ENCODE peak calls at places on chromosomes 3 and 15, in seven cellular contexts. Y is transverse colon, H is HFFc6, U is Calu3, A is tibial artery, E is ovary, J is cardiac fibroblast. M is an unnamed sample.

GRCh38 chr3:100040846-100041245 is 73.5 kb downstream of the FILIP1L start:
- DNase-seq in Y (no peak), H (peak), U (no peak), A (no peak), E (no peak), J (peak), M (no peak)

GRCh38 chr3:64174328-64174727 is 50.9 kb downstream of the PRICKLE2 start:
- DNase-seq in Y (no peak), H (no peak), U (peak), A (no peak), E (no peak), J (no peak), M (no peak)

GRCh38 chr15:77541421-77542181 is 91.1 kb downstream of the LINGO1 start:
- DNase-seq in Y (no peak), H (no peak), U (no peak), A (peak), E (no peak), J (peak), M (no peak)

GRCh38 chr3:62070891-62071290 is 302.5 kb downstream of the FEZF2 start:
- DNase-seq in Y (no peak), H (no peak), U (no peak), A (no peak), E (no peak), J (no peak), M (no peak)

GRCh38 chr3:114394551-114394950 is 100.7 kb downstream of the TIGIT start:
- DNase-seq in Y (no peak), H (no peak), U (no peak), A (no peak), E (no peak), J (no peak), M (no peak)

GRCh38 chr15:68652141-68652540 is 73.3 kb downstream of the CORO2B start:
- DNase-seq in Y (no peak), H (no peak), U (no peak), A (no peak), E (peak), J (peak), M (no peak)

GRCh38 chr3:137259089-137259488 is 301.3 kb downstream of the IL20RB start:
- DNase-seq in Y (no peak), H (no peak), U (no peak), A (no peak), E (no peak), J (no peak), M (no peak)

GRCh38 chr3:135965506-135966348 is at the start of gene PPP2R3A:
- DNase-seq in Y (peak), H (peak), U (peak), A (peak), E (peak), J (peak), M (peak)

GRCh38 chr15:68821190-68821897 is 649 bp upstream of the ANP32A start:
- DNase-seq in Y (no peak), H (no peak), U (no peak), A (no peak), E (no peak), J (no peak), M (no peak)

GRCh38 chr3:11643212-11644087 is at the start of gene VGLL4:
- DNase-seq in Y (peak), H (peak), U (peak), A (peak), E (peak), J (peak), M (peak)
- TF ChIP-seq CTCF in Y (peak), H (peak), U (no peak), A (no peak), E (no peak), J (peak), M (peak)

DNA sequence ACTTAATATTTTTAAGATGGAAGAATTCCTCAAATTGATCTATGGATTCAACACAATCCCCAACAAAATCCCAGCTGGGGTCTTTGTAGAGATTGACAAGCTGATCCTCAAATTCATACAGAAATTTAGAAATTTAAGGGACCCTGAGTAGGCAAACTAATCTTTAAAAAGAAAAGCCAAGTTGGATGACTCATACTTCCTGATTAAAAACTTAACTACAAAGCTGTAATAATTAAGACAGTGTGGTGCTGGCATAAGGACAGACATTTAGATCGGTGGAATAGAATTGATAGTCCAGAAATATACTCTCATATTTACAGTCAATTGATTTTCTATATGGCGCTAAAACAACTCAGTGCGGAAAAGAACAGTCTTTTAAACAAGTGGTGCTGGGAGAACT is 11.6 kb downstream of the FAM162A start:
- DNase-seq in Y (no peak), H (no peak), U (no peak), A (no peak), E (no peak), J (no peak), M (no peak)
- TF ChIP-seq CTCF in Y (no peak), H (no peak), U (no peak), A (no peak), E (no peak), J (no peak), M (no peak)

GRCh38 chr3:192130534-192131132 is 596.7 kb downstream of the FGF12 start:
- DNase-seq in Y (peak), H (peak), U (peak), A (peak), E (no peak), J (peak), M (no peak)
- TF ChIP-seq CTCF in Y (peak), H (peak), U (peak), A (peak), E (no peak), J (peak), M (peak)

DNA sequence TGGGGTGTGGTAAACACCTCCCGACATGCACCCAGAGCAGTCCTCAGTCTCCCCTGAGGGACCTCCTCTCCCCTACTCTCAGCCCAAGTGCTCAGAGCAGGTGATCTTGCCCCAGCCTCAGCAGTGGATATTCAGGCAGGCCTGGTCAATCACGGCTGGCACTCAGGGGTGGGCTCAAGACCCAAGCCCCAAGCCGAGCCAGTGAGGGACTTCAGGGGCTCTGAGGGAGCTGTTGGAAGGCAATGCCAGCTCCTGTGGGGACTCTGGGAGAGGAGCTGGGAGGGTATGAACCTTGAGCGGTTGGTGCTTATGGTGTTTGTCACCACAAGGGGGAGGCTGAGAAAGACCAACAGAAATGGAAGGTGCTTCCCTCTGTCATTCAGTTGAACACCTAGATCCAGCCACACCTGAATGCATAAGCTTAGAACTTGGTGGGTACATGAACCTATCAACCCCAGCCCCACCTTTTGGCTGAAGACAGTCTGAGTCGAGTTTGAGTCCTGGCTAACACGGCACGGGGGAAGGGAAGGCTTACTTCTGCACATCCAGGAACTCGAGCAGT is 19.4 kb downstream of the ALS2CL start:
- DNase-seq in Y (no peak), H (no peak), U (no peak), A (peak), E (no peak), J (no peak), M (no peak)
- TF ChIP-seq CTCF in Y (no peak), H (peak), U (no peak), A (no peak), E (no peak), J (peak), M (no peak)

GRCh38 chr3:182490601-182491485 is 302.5 kb upstream of the ATP11B start:
- DNase-seq in Y (no peak), H (no peak), U (peak), A (no peak), E (no peak), J (peak), M (no peak)
- TF ChIP-seq CTCF in Y (peak), H (peak), U (peak), A (no peak), E (no peak), J (no peak), M (peak)

GRCh38 chr3:5006755-5007202 is 27.5 kb downstream of the BHLHE40 start:
- DNase-seq in Y (no peak), H (no peak), U (no peak), A (no peak), E (no peak), J (no peak), M (no peak)
- TF ChIP-seq CTCF in Y (no peak), H (no peak), U (no peak), A (no peak), E (no peak), J (no peak), M (no peak)

GRCh38 chr15:53869044-53869805 is 109.0 kb upstream of the UNC13C start:
- DNase-seq in Y (no peak), H (peak), U (no peak), A (no peak), E (no peak), J (no peak), M (no peak)
- TF ChIP-seq CTCF in Y (no peak), H (peak), U (peak), A (no peak), E (no peak), J (peak), M (peak)